ENCODE peak calls at places on chromosome 9, in five cellular contexts. E is PC-3, T is sigmoid colon, S is fibroblast of lung, C is iPS DF 6.9. M is an unnamed sample.

GRCh38 chr9:128828719-128829452 is 708 bp downstream of the SPOUT1 start:
- DNase-seq in C (no peak), T (no peak), S (no peak), E (no peak), M (peak; percentile 75)

GRCh38 chr9:126384926-126385325 is 58.3 kb downstream of the MVB12B start:
- DNase-seq in C (no peak), S (no peak), T (no peak), E (no peak), M (no peak)

GRCh38 chr9:123318961-123319421 is 37.0 kb upstream of the CRB2 start:
- DNase-seq in C (no peak), T (peak; percentile 83), S (no peak), E (no peak), M (peak; percentile 42)

GRCh38 chr9:130528674-130529073 is 50.7 kb upstream of the FUBP3 start:
- DNase-seq in S (no peak), T (no peak), C (no peak), E (no peak), M (no peak)

GRCh38 chr9:18668944-18669343 is 195.0 kb downstream of the ADAMTSL1 start:
- DNase-seq in T (no peak), E (peak; percentile 80), S (peak; percentile 4), C (peak; percentile 16), M (peak; percentile 35)

GRCh38 chr9:89781838-89782237 is 177.0 kb downstream of the GADD45G start:
- DNase-seq in C (no peak), T (no peak), S (no peak), E (no peak), M (no peak)

GRCh38 chr9:6054280-6055099 is 39.1 kb upstream of the RANBP6 start:
- DNase-seq in T (peak; percentile 74), C (peak; percentile 79), E (peak; percentile 81), S (peak; percentile 56), M (peak; percentile 54)

GRCh38 chr9:120574473-120574872 is 5.5 kb downstream of the CDK5RAP2 start:
- DNase-seq in E (no peak), S (no peak), C (no peak), T (no peak), M (no peak)

GRCh38 chr9:20227166-20227874 is 395.0 kb downstream of the MLLT3 start:
- DNase-seq in E (no peak), T (no peak), S (peak; percentile 38), C (no peak), M (no peak)

GRCh38 chr9:101479337-101480045 is 43.9 kb upstream of the ALDOB start:
- DNase-seq in T (no peak), S (peak; percentile 10), E (no peak), C (no peak), M (peak; percentile 45)

GRCh38 chr9:80320916-80321315 is 749.2 kb downstream of the TLE4 start:
- DNase-seq in T (no peak), C (no peak), S (peak; percentile 82), E (peak; percentile 48), M (no peak)

GRCh38 chr9:130680836-130681768 is 12.5 kb upstream of the EXOSC2 start:
- DNase-seq in T (peak; percentile 90), S (peak; percentile 88), E (peak; percentile 87), C (no peak), M (peak; percentile 94)

GRCh38 chr9:130254753-130255637 is 10.6 kb upstream of the HMCN2 start:
- DNase-seq in T (peak; percentile 39), C (no peak), E (no peak), S (no peak), M (no peak)

GRCh38 chr9:22454021-22454420 is 7.4 kb downstream of the DMRTA1 start:
- DNase-seq in E (no peak), T (no peak), S (peak; percentile 10), C (no peak), M (no peak)

GRCh38 chr9:4604678-4605095 is 57.4 kb upstream of the PLPP6 start:
- DNase-seq in S (peak; percentile 44), C (peak; percentile 74), T (no peak), E (peak; percentile 86), M (peak; percentile 65)

GRCh38 chr9:107367727-107368502 is 84.8 kb downstream of the RAD23B start:
- DNase-seq in E (peak; percentile 23), T (no peak), C (no peak), S (no peak), M (no peak)

GRCh38 chr9:71984388-71985069 is 73.1 kb downstream of the C9orf85 start:
- DNase-seq in E (peak; percentile 46), S (peak; percentile 78), C (no peak), T (no peak), M (no peak)

GRCh38 chr9:88889386-88889785 is 101.9 kb upstream of the S1PR3 start:
- DNase-seq in C (no peak), T (no peak), S (peak; percentile 83), E (no peak), M (no peak)

GRCh38 chr9:77830618-77831285 is 182.6 kb upstream of the GNA14 start:
- DNase-seq in C (no peak), S (peak; percentile 42), T (no peak), E (no peak), M (no peak)

GRCh38 chr9:130183133-130183762 is 11.0 kb downstream of the NCS1 start:
- DNase-seq in C (no peak), S (peak; percentile 81), E (no peak), T (no peak), M (peak; percentile 86)

GRCh38 chr9:129495422-129496186 is 125.3 kb downstream of the C9orf50 start:
- DNase-seq in C (peak; percentile 85), S (peak; percentile 86), T (peak; percentile 97), E (peak; percentile 75), M (peak; percentile 100)

GRCh38 chr9:121201045-121201737 is 478 bp downstream of the RAB14 start:
- DNase-seq in S (peak; percentile 19), T (peak; percentile 71), C (no peak), E (no peak), M (peak; percentile 75)

GRCh38 chr9:127399736-127400269 is 2.8 kb downstream of the SLC2A8 start:
- DNase-seq in T (no peak), S (no peak), C (no peak), E (no peak), M (no peak)

GRCh38 chr9:107309271-107309670 is 26.2 kb downstream of the RAD23B start:
- DNase-seq in E (no peak), C (no peak), T (no peak), S (peak; percentile 89), M (no peak)

GRCh38 chr9:35470894-35471293 is 19.0 kb upstream of the RUSC2 start:
- DNase-seq in E (peak; percentile 86), C (no peak), S (peak; percentile 39), T (no peak), M (no peak)

GRCh38 chr9:129285382-129285781 is 107.3 kb upstream of the IER5L start:
- DNase-seq in E (no peak), S (no peak), C (no peak), T (peak; percentile 37), M (no peak)

GRCh38 chr9:131095666-131096489 is 453 bp upstream of the AIF1L start:
- DNase-seq in T (no peak), S (peak; percentile 20), E (peak; percentile 34), C (no peak), M (peak; percentile 99)

GRCh38 chr9:91824591-91825339 is 125.3 kb downstream of the ROR2 start:
- DNase-seq in T (peak; percentile 85), S (no peak), E (peak; percentile 4), C (no peak), M (peak; percentile 15)

GRCh38 chr9:79885093-79885857 is 313.5 kb downstream of the TLE4 start:
- DNase-seq in C (no peak), T (no peak), E (no peak), S (no peak), M (no peak)

GRCh38 chr9:91935066-91935729 is 14.8 kb downstream of the ROR2 start:
- DNase-seq in C (no peak), S (no peak), T (no peak), E (no peak), M (no peak)

GRCh38 chr9:95801797-95802196 is 73.7 kb upstream of the ERCC6L2 start:
- DNase-seq in C (no peak), T (no peak), S (no peak), E (peak; percentile 30), M (no peak)

GRCh38 chr9:72589684-72590555 is 68.5 kb downstream of the TMC1 start:
- DNase-seq in E (no peak), C (no peak), S (peak; percentile 64), T (no peak), M (no peak)

GRCh38 chr9:136309101-136309801 is 5.4 kb upstream of the CCDC187 start:
- DNase-seq in T (no peak), C (no peak), E (no peak), S (no peak), M (no peak)

GRCh38 chr9:81984911-81985310 is 3.7 kb upstream of the SPATA31D1 start:
- DNase-seq in S (peak; percentile 58), C (no peak), E (peak; percentile 17), T (no peak), M (no peak)
- H3K4me3 ChIP-seq in S (no peak overlapping the region), C (no peak overlapping the region), E (no peak overlapping the region), T (no peak overlapping the region), M (no peak overlapping the region)

GRCh38 chr9:134488901-134489280 is 152.7 kb upstream of the COL5A1 start:
- DNase-seq in T (peak; percentile 40), S (no peak), C (no peak), E (no peak), M (no peak)
- H3K27me3 ChIP-seq in T (no peaks in the 10 kb centered on the region), S (no peaks in the 10 kb centered on the region), C (no peaks in the 10 kb centered on the region), E (no peaks in the 10 kb centered on the region), M (no peaks in the 10 kb centered on the region)

DNA sequence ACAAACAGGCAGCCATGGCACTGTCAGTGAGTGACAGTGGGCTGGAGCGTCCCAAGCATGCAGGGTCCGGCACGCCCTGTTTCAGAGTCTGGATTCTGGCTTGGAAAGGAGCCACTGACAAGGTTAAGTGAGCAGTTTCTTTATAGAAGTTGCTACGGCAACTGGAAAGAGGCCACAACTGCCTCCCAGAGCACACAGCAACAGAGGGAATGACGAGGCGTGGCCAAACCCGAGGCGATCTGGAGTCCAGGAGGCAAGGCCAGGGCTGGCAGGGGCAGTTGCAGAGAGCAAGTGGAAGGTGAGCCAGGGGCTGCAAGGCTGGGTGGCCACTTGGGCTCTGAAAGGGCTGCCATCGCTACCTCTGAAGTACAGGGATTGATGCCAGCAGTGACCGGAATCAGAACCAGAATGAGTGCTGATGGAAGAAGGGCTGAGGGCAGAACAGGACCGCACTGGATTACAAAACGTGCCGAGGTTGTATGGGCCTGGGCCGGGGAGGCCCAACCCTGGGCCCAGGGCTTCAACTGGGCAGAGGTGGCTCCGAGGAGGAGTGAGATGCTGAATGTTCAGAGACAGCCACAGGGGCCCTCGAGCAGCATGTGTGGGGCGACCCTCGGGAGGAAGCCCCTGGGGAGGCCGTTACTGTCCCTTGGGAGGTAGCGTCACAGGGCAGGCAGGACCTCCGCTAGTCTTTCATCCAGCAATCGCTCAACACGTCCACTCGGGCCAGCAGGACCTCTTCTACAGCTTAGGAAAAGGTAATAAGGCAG is 4.6 kb downstream of the MRPL41 start:
- DNase-seq in S (peak; percentile 67), E (peak; percentile 25), T (no peak), C (no peak), M (no peak)
- H3K36me3 ChIP-seq in S (peaks cover 12% of the 10 kb centered on the region), E (peaks cover 5% of the 10 kb centered on the region), T (peaks cover 61% of the 10 kb centered on the region), C (peaks cover 19% of the 10 kb centered on the region), M (peaks cover 10% of the 10 kb centered on the region)

GRCh38 chr9:99954841-99955240 is 48.4 kb downstream of the STX17 start:
- DNase-seq in E (no peak), C (no peak), T (no peak), S (no peak), M (no peak)

GRCh38 chr9:99954108-99954507 is 47.7 kb downstream of the STX17 start:
- DNase-seq in E (no peak), C (no peak), T (no peak), S (no peak), M (no peak)

DNA sequence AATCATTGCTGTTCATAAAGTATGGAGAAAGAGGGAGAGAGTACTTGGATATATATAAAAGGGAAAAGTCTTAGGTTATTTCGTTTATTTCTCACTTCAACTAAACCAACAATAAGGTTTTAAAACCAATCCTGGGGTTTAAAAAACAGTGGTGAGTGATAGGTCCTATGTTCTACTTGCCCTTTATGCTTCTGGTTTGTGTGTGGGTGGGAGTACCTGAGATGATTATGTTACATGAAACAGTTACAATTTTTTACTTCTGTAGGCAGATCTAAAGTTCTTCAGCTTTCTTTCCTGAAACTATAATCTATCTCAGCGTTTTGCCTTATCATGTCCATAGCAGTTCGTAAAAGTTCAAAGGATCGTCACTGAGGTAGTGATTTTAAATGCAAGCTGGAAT is 49.2 kb downstream of the STX17 start:
- DNase-seq in T (no peak), S (no peak), E (no peak), C (no peak), M (no peak)
- H3K4me3 ChIP-seq in T (no peak overlapping the region), S (no peak overlapping the region), E (no peak overlapping the region), C (no peak overlapping the region), M (no peak overlapping the region)

M was measured in H7.